ENCODE peak calls at places on chromosomes 7 and 10, in seven cellular contexts. One of them, this sample, is unnamed.

GRCh38 chr10:1253476-1254353 is 197.5 kb downstream of the WDR37 start:
- DNase-seq in posterior vena cava: peak
- DNase-seq in GM10248: no peak
- DNase-seq in cardiac septum: no peak
- DNase-seq in T-helper 2 cell: no peak
- DNase-seq in fibroblast of lung: no peak
- DNase-seq in ELF-1: no peak
- DNase-seq in this sample: no peak

GRCh38 chr10:126798649-126799048 is 106.6 kb upstream of the DOCK1 start:
- DNase-seq in cardiac septum: no peak
- DNase-seq in ELF-1: no peak
- DNase-seq in T-helper 2 cell: no peak
- DNase-seq in fibroblast of lung: no peak
- DNase-seq in posterior vena cava: no peak
- DNase-seq in GM10248: no peak
- DNase-seq in this sample: no peak

GRCh38 chr10:69901623-69902505 is 100.2 kb downstream of the COL13A1 start:
- DNase-seq in cardiac septum: no peak
- DNase-seq in ELF-1: peak
- DNase-seq in fibroblast of lung: peak
- DNase-seq in posterior vena cava: no peak
- DNase-seq in T-helper 2 cell: no peak
- DNase-seq in GM10248: no peak
- DNase-seq in this sample: peak

GRCh38 chr7:11212080-11212711 is 238.5 kb downstream of the PHF14 start:
- DNase-seq in cardiac septum: no peak
- DNase-seq in GM10248: peak
- DNase-seq in ELF-1: peak
- DNase-seq in posterior vena cava: no peak
- DNase-seq in T-helper 2 cell: no peak
- DNase-seq in fibroblast of lung: peak
- DNase-seq in this sample: peak

GRCh38 chr10:24894728-24895127 is 57.7 kb downstream of the PRTFDC1 start:
- DNase-seq in posterior vena cava: no peak
- DNase-seq in ELF-1: no peak
- DNase-seq in GM10248: no peak
- DNase-seq in T-helper 2 cell: no peak
- DNase-seq in cardiac septum: no peak
- DNase-seq in fibroblast of lung: no peak
- DNase-seq in this sample: no peak

GRCh38 chr10:75466886-75467285 is 35.5 kb downstream of the LRMDA start:
- DNase-seq in cardiac septum: no peak
- DNase-seq in GM10248: no peak
- DNase-seq in fibroblast of lung: no peak
- DNase-seq in posterior vena cava: no peak
- DNase-seq in T-helper 2 cell: no peak
- DNase-seq in ELF-1: no peak
- DNase-seq in this sample: no peak

GRCh38 chr7:129553861-129554530 is 51.7 kb downstream of the SMKR1 start:
- DNase-seq in fibroblast of lung: peak
- DNase-seq in ELF-1: no peak
- DNase-seq in T-helper 2 cell: no peak
- DNase-seq in GM10248: no peak
- DNase-seq in posterior vena cava: no peak
- DNase-seq in cardiac septum: no peak
- DNase-seq in this sample: peak

GRCh38 chr7:133853706-133854276 is 273.3 kb upstream of the LRGUK start:
- DNase-seq in T-helper 2 cell: no peak
- DNase-seq in cardiac septum: no peak
- DNase-seq in GM10248: peak
- DNase-seq in posterior vena cava: no peak
- DNase-seq in ELF-1: peak
- DNase-seq in fibroblast of lung: peak
- DNase-seq in this sample: peak

GRCh38 chr7:2709553-2710165 is 21.7 kb downstream of the AMZ1 start:
- DNase-seq in cardiac septum: no peak
- DNase-seq in ELF-1: peak
- DNase-seq in T-helper 2 cell: peak
- DNase-seq in GM10248: peak
- DNase-seq in fibroblast of lung: peak
- DNase-seq in posterior vena cava: peak
- DNase-seq in this sample: peak

GRCh38 chr10:3699896-3700295 is 85.1 kb downstream of the KLF6 start:
- DNase-seq in fibroblast of lung: no peak
- DNase-seq in ELF-1: peak
- DNase-seq in posterior vena cava: no peak
- DNase-seq in T-helper 2 cell: no peak
- DNase-seq in GM10248: no peak
- DNase-seq in cardiac septum: no peak
- DNase-seq in this sample: no peak

GRCh38 chr10:92699193-92699517 is 9.4 kb downstream of the HHEX start:
- DNase-seq in GM10248: no peak
- DNase-seq in cardiac septum: no peak
- DNase-seq in fibroblast of lung: no peak
- DNase-seq in T-helper 2 cell: no peak
- DNase-seq in ELF-1: no peak
- DNase-seq in posterior vena cava: no peak
- DNase-seq in this sample: no peak

GRCh38 chr10:580796-581195 is 108.7 kb downstream of the DIP2C start:
- DNase-seq in T-helper 2 cell: no peak
- DNase-seq in GM10248: no peak
- DNase-seq in posterior vena cava: no peak
- DNase-seq in ELF-1: no peak
- DNase-seq in cardiac septum: no peak
- DNase-seq in fibroblast of lung: peak
- DNase-seq in this sample: no peak

GRCh38 chr7:139455789-139456188 is 27.7 kb downstream of the KLRG2 start:
- DNase-seq in ELF-1: no peak
- DNase-seq in fibroblast of lung: no peak
- DNase-seq in cardiac septum: no peak
- DNase-seq in GM10248: no peak
- DNase-seq in T-helper 2 cell: no peak
- DNase-seq in posterior vena cava: no peak
- DNase-seq in this sample: no peak

GRCh38 chr7:52592698-52593097 is 442.7 kb upstream of the POM121L12 start:
- DNase-seq in GM10248: no peak
- DNase-seq in cardiac septum: no peak
- DNase-seq in posterior vena cava: no peak
- DNase-seq in ELF-1: no peak
- DNase-seq in fibroblast of lung: no peak
- DNase-seq in T-helper 2 cell: no peak
- DNase-seq in this sample: no peak

GRCh38 chr10:86165666-86166065 is 200.9 kb downstream of the GRID1 start:
- DNase-seq in GM10248: no peak
- DNase-seq in fibroblast of lung: no peak
- DNase-seq in ELF-1: no peak
- DNase-seq in cardiac septum: no peak
- DNase-seq in posterior vena cava: peak
- DNase-seq in T-helper 2 cell: no peak
- DNase-seq in this sample: no peak

GRCh38 chr10:16612148-16612742 is 90.6 kb upstream of the C1QL3 start:
- DNase-seq in posterior vena cava: no peak
- DNase-seq in fibroblast of lung: peak
- DNase-seq in T-helper 2 cell: no peak
- DNase-seq in cardiac septum: no peak
- DNase-seq in ELF-1: peak
- DNase-seq in GM10248: peak
- DNase-seq in this sample: peak

GRCh38 chr10:47033541-47034270 is 122.5 kb downstream of the PTPN20 start:
- DNase-seq in fibroblast of lung: no peak
- DNase-seq in T-helper 2 cell: no peak
- DNase-seq in cardiac septum: peak
- DNase-seq in posterior vena cava: peak
- DNase-seq in GM10248: no peak
- DNase-seq in ELF-1: no peak
- DNase-seq in this sample: no peak

GRCh38 chr7:129774359-129774758 is 162.8 kb downstream of the NRF1 start:
- DNase-seq in T-helper 2 cell: no peak
- DNase-seq in cardiac septum: no peak
- DNase-seq in GM10248: no peak
- DNase-seq in ELF-1: peak
- DNase-seq in fibroblast of lung: no peak
- DNase-seq in posterior vena cava: no peak
- DNase-seq in this sample: no peak

GRCh38 chr10:7350541-7351195 is 60.2 kb downstream of the SFMBT2 start:
- DNase-seq in GM10248: no peak
- DNase-seq in fibroblast of lung: no peak
- DNase-seq in cardiac septum: no peak
- DNase-seq in T-helper 2 cell: no peak
- DNase-seq in posterior vena cava: no peak
- DNase-seq in ELF-1: peak
- DNase-seq in this sample: no peak

GRCh38 chr7:127652333-127653248 is 597 bp downstream of the SND1 start:
- DNase-seq in T-helper 2 cell: no peak
- DNase-seq in ELF-1: no peak
- DNase-seq in fibroblast of lung: peak
- DNase-seq in cardiac septum: no peak
- DNase-seq in GM10248: no peak
- DNase-seq in posterior vena cava: no peak
- DNase-seq in this sample: peak

GRCh38 chr7:150799741-150800575 is at the start of gene TMEM176B:
- DNase-seq in GM10248: no peak
- DNase-seq in T-helper 2 cell: no peak
- DNase-seq in cardiac septum: no peak
- DNase-seq in fibroblast of lung: no peak
- DNase-seq in posterior vena cava: peak
- DNase-seq in ELF-1: peak
- DNase-seq in this sample: no peak

GRCh38 chr7:55308186-55308929 is 56.8 kb upstream of the LANCL2 start:
- DNase-seq in posterior vena cava: no peak
- DNase-seq in cardiac septum: no peak
- DNase-seq in ELF-1: no peak
- DNase-seq in T-helper 2 cell: no peak
- DNase-seq in fibroblast of lung: peak
- DNase-seq in GM10248: no peak
- DNase-seq in this sample: no peak

GRCh38 chr10:21721000-21721670 is 187.1 kb downstream of the MLLT10 start:
- DNase-seq in cardiac septum: no peak
- DNase-seq in GM10248: no peak
- DNase-seq in ELF-1: no peak
- DNase-seq in T-helper 2 cell: no peak
- DNase-seq in fibroblast of lung: peak
- DNase-seq in posterior vena cava: no peak
- DNase-seq in this sample: no peak

GRCh38 chr7:65978891-65979582 is 3.0 kb downstream of the GUSB start:
- DNase-seq in cardiac septum: no peak
- DNase-seq in GM10248: no peak
- DNase-seq in T-helper 2 cell: no peak
- DNase-seq in fibroblast of lung: no peak
- DNase-seq in posterior vena cava: no peak
- DNase-seq in ELF-1: no peak
- DNase-seq in this sample: no peak